ENCODE peak calls at places on chromosomes 16 and 17, in ten cellular contexts. K is transverse colon, J is Panc1, Q is stomach, F is endothelial cell of umbilical vein, G is prostate gland, O is HL-60, Y is K562, I is upper lobe of left lung, M is H1. U is an unnamed sample.

GRCh38 chr17:37741334-37742113 is 3.3 kb downstream of the HNF1B start:
- DNase-seq in K (no peak), J (no peak), Q (no peak), F (peak), G (no peak), O (no peak), Y (no peak), I (no peak), M (no peak), U (no peak)

GRCh38 chr16:69386596-69386995 is 789 bp upstream of the TERF2 start:
- DNase-seq in K (no peak), J (no peak), Q (no peak), F (no peak), G (no peak), O (no peak), Y (no peak), I (no peak), M (no peak), U (no peak)

GRCh38 chr17:64022631-64023063 is 2.2 kb upstream of the ICAM2 start:
- DNase-seq in K (no peak), J (no peak), Q (no peak), F (peak), G (no peak), O (no peak), Y (peak), I (no peak), M (no peak), U (peak)

GRCh38 chr17:50088952-50089825 is 6.0 kb upstream of the PDK2 start:
- DNase-seq in K (no peak), J (no peak), Q (no peak), F (no peak), G (no peak), O (no peak), Y (no peak), I (peak), M (no peak), U (no peak)

GRCh38 chr16:86576591-86577313 is 1.6 kb upstream of the FOXL1 start:
- DNase-seq in K (no peak), J (no peak), Q (no peak), F (no peak), G (no peak), O (no peak), Y (peak), I (peak), M (no peak), U (no peak)

GRCh38 chr16:13543850-13544249 is 376.1 kb upstream of the ERCC4 start:
- DNase-seq in K (no peak), J (no peak), Q (no peak), F (no peak), G (no peak), O (no peak), Y (no peak), I (no peak), M (no peak), U (no peak)

GRCh38 chr16:52435573-52435972 is 111.4 kb downstream of the TOX3 start:
- DNase-seq in K (no peak), J (no peak), Q (no peak), F (no peak), G (no peak), O (no peak), Y (no peak), I (no peak), M (no peak), U (no peak)

GRCh38 chr16:72172105-72173034 is at the start of gene PMFBP1:
- DNase-seq in K (peak), J (no peak), Q (no peak), F (peak), G (no peak), O (peak), Y (peak), I (no peak), M (no peak), U (no peak)

GRCh38 chr16:89096768-89097527 is 3.3 kb downstream of the ACSF3 start:
- DNase-seq in K (no peak), J (no peak), Q (no peak), F (no peak), G (no peak), O (no peak), Y (no peak), I (peak), M (no peak), U (no peak)

GRCh38 chr17:3472137-3472536 is 518 bp upstream of the SPATA22 start:
- DNase-seq in K (no peak), J (no peak), Q (no peak), F (no peak), G (no peak), O (no peak), Y (no peak), I (peak), M (no peak), U (no peak)

GRCh38 chr17:50550661-50551432 is 3.9 kb downstream of the SPATA20 start:
- DNase-seq in K (peak), J (no peak), Q (peak), F (peak), G (peak), O (no peak), Y (peak), I (peak), M (peak), U (no peak)

GRCh38 chr16:53518550-53519416 is 15.8 kb upstream of the AKTIP start:
- DNase-seq in K (peak), J (no peak), Q (peak), F (peak), G (no peak), O (no peak), Y (no peak), I (no peak), M (no peak), U (no peak)

DNA sequence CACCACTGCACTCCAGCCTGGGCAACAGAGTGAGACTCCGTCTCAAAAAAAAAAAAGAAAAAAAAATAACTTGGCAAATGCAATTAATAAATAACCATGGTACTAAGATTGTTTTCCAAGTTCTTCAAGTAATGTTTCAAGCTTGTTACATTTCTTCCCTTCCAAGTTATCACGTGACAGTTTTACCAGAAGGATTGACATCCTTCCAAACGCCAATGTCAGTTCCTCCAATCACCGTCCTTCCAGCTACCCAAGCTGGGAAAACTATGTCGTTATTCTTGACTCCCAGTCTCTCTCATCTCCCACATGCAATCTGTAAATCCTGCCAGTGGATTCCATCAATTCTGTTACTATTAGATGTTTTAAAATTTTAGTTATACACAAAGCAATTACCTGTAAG is 3.9 kb upstream of the PHAF1 start:
- DNase-seq in K (no peak), J (no peak), Q (no peak), F (no peak), G (no peak), O (no peak), Y (no peak), I (no peak), M (no peak), U (no peak)
- H3K27ac ChIP-seq in K (peak), J (no peak), Q (no peak), F (no peak), G (no peak), O (no peak), Y (no peak), I (no peak), M (no peak), U (no peak)

DNA sequence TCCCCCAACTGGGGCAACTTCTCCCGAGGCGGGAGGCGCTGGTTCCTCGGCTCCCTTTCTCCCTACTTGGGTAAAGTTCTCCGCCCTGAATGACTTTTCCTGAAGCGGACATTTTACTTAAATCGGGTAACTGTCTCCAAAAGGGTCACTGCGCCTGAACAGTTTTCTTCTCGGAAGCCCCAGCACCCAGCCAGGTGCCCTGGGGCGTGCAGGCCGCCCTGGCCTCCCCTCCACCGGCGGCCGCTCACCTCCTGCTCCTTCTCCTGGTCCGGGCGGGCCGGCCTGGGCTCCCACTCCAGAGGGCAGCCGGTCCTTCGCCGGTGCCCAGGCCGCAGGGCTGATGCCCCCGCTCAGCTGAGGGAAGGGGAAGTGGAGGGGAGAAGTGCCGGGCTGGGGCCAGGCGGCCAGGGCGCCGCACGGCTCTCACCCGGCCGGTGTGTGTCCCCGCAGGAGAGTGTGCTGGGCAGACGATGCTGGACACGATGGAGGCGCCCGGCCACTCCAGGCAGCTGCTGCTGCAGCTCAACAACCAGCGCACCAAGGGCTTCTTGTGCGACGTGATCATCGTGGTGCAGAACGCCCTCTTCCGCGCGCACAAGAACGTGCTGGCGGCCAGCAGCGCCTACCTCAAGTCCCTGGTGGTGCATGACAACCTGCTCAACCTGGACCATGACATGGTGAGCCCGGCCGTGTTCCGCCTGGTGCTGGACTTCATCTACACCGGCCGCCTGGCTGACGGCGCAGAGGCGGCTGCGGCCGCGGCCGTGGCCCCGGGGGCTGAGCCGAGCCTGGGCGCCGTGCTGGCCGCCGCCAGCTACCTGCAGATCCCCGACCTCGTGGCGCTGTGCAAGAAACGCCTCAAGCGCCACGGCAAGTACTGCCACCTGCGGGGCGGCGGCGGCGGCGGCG is 1.6 kb downstream of the HIC1 start:
- DNase-seq in K (peak), J (no peak), Q (no peak), F (peak), G (no peak), O (no peak), Y (no peak), I (peak), M (no peak), U (no peak)
- TF ChIP-seq POLR2AphosphoS5 in K (no peak), J (no peak), Q (no peak), F (no peak), G (no peak), O (no peak), Y (no peak), I (no peak), M (no peak), U (peak)

GRCh38 chr17:77511514-77512061 is 370.8 kb downstream of the SEC14L1 start:
- DNase-seq in K (no peak), J (no peak), Q (no peak), F (no peak), G (no peak), O (no peak), Y (no peak), I (no peak), M (no peak), U (no peak)

GRCh38 chr17:77510133-77510796 is 369.5 kb downstream of the SEC14L1 start:
- DNase-seq in K (no peak), J (no peak), Q (no peak), F (no peak), G (no peak), O (no peak), Y (no peak), I (no peak), M (no peak), U (no peak)

GRCh38 chr17:77508047-77508715 is 367.4 kb downstream of the SEC14L1 start:
- DNase-seq in K (no peak), J (no peak), Q (no peak), F (no peak), G (no peak), O (no peak), Y (no peak), I (no peak), M (no peak), U (no peak)

GRCh38 chr17:77509089-77509488 is 368.3 kb downstream of the SEC14L1 start:
- DNase-seq in K (no peak), J (no peak), Q (no peak), F (no peak), G (no peak), O (no peak), Y (no peak), I (no peak), M (no peak), U (no peak)

GRCh38 chr17:77509599-77509998 is 368.8 kb downstream of the SEC14L1 start:
- DNase-seq in K (no peak), J (no peak), Q (no peak), F (no peak), G (no peak), O (no peak), Y (no peak), I (no peak), M (no peak), U (no peak)
- H3K4me3 ChIP-seq in K (no peak), J (no peak), Q (no peak), F (no peak), G (no peak), O (no peak), Y (no peak), I (no peak), M (no peak), U (no peak)

DNA sequence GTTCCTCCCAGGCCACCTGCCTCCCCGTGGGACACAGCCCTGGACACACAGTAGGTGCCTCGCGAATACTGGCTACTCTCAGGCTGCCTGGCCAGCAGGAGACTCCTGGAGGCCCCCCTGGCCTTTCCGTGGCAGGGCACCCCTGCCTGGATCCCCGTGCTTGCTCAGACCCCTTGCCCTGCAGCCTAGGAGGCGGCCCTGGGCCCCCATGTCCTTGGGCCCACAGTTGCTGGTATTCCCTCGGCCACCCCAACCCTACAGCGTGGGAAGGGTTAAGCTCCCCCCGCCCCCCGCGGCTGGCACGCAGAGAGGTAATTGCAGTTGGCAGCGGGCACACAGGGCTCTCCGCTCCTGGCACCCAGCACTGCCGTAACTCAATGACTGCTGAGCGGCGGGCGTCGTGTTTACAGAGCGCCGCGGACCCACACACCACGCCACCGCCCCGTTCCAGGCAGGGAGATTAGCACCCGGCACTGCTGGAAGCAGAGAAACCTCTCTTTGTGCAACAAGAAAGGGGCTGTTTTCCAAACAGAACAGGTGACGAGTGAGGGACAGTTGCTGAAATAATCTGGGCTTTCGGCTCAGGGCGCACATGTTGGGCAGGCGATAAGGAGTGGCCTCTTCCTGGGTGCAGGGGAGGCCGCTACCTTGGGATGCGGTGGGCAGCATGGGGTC is 32.3 kb downstream of the BAHCC1 start:
- DNase-seq in K (peak), J (no peak), Q (peak), F (no peak), G (peak), O (no peak), Y (no peak), I (peak), M (no peak), U (no peak)
- H3K27ac ChIP-seq in K (peak), J (peak), Q (peak), F (no peak), G (peak), O (peak), Y (no peak), I (peak), M (no peak), U (no peak)

GRCh38 chr16:79842197-79842596 is 241.7 kb upstream of the MAF start:
- DNase-seq in K (no peak), J (no peak), Q (no peak), F (no peak), G (no peak), O (no peak), Y (no peak), I (no peak), M (no peak), U (no peak)
- TF ChIP-seq POLR2AphosphoS5 in K (no peak), J (no peak), Q (no peak), F (no peak), G (no peak), O (no peak), Y (no peak), I (no peak), M (no peak), U (no peak)

DNA sequence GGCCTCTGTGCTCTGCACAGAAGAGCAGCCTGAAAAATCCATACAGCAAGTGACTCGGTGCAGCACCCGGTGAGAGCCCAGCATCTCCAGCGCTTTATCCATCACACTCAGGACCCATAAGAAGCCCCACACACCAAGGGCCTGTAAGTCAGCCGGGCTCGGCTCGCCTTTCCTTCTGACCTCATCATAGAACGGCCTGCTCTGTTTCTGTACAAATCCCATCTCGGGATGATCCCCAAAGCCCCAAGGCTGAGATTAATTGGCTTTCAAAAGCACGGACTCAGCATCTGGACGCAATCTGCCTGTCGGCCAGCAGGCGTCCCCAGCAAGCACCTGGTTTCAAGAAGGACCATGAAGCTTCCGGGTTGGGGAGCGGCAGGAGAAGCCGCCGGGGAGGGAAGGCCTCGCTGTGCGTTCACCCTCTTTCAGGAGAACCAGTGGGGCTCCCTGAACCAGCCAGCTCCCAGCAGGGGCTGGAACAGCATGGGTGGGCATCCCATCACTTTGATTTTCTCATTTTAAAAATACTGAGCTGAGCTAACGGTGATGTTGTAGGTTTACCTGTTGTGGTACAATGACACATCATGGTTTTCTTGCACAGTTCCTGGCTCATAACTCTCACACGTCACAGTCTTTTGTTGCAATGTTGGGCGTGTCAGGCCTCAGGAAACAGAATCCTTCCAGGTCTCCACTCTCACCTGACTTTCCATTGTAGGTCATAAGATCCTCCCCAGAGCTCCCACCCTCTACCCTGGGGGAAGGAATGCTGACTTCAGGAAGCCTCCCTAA is 6.7 kb downstream of the CCDC57 start:
- DNase-seq in K (peak), J (peak), Q (peak), F (peak), G (peak), O (peak), Y (peak), I (peak), M (peak), U (no peak)
- H3K4me3 ChIP-seq in K (no peak), J (peak), Q (no peak), F (no peak), G (no peak), O (no peak), Y (no peak), I (no peak), M (no peak), U (no peak)

GRCh38 chr17:57399690-57400089 is 143.4 kb downstream of the MSI2 start:
- DNase-seq in K (no peak), J (no peak), Q (no peak), F (no peak), G (no peak), O (no peak), Y (no peak), I (no peak), M (no peak), U (no peak)
- H3K27ac ChIP-seq in K (no peak), J (no peak), Q (no peak), F (no peak), G (no peak), O (no peak), Y (no peak), I (no peak), M (no peak), U (no peak)

GRCh38 chr17:1647802-1648581 is 1.7 kb downstream of the RILP start:
- DNase-seq in K (peak), J (no peak), Q (peak), F (peak), G (peak), O (no peak), Y (peak), I (no peak), M (no peak), U (no peak)
- TF ChIP-seq POLR2AphosphoS5 in K (no peak), J (no peak), Q (no peak), F (no peak), G (no peak), O (no peak), Y (no peak), I (no peak), M (no peak), U (no peak)

U was measured in vagina.